ENCODE peak calls at places on chromosomes 11 and 22, in five cellular contexts. I is Panc1, P is epithelial cell of esophagus, Y is A673, T is MM.1S. L is an unnamed sample.

GRCh38 chr11:132177106-132177505 is 806.7 kb downstream of the NTM start:
- DNase-seq in Y (peak), I (no peak), P (peak), T (peak), L (peak)

GRCh38 chr11:2446590-2447252 is 1.9 kb downstream of the KCNQ1 start:
- DNase-seq in T (no peak), I (no peak), Y (no peak), P (no peak), L (no peak)

GRCh38 chr11:48210052-48210451 is 6.6 kb upstream of the OR4B1 start:
- DNase-seq in I (no peak), Y (peak), P (no peak), T (no peak), L (peak)

GRCh38 chr11:8775341-8776133 is 92.9 kb downstream of the RPL27A start:
- DNase-seq in I (no peak), Y (no peak), P (peak), T (no peak), L (no peak)

GRCh38 chr11:74771139-74771538 is 22.5 kb downstream of the RNF169 start:
- DNase-seq in Y (no peak), I (no peak), T (no peak), P (no peak), L (no peak)

GRCh38 chr22:25564979-25565677 is 653 bp downstream of the GRK3 start:
- DNase-seq in T (no peak), P (peak), I (no peak), Y (no peak), L (peak)

GRCh38 chr11:2207773-2208621 is 36.4 kb upstream of the TH start:
- DNase-seq in I (no peak), P (no peak), T (no peak), Y (no peak), L (no peak)

GRCh38 chr11:113603277-113604059 is 102.6 kb downstream of the TMPRSS5 start:
- DNase-seq in T (no peak), P (no peak), I (no peak), Y (no peak), L (no peak)

GRCh38 chr11:20609727-20610707 is 10.6 kb downstream of the SLC6A5 start:
- DNase-seq in Y (peak), P (peak), T (peak), I (peak), L (peak)

GRCh38 chr11:3016861-3017260 is 24.7 kb upstream of the NAP1L4 start:
- DNase-seq in I (no peak), P (no peak), Y (no peak), T (no peak), L (no peak)

GRCh38 chr11:19704213-19704612 is 8.4 kb upstream of the NAV2 start:
- DNase-seq in P (no peak), Y (no peak), I (no peak), T (no peak), L (no peak)

GRCh38 chr11:36057372-36058045 is 113.6 kb downstream of the LDLRAD3 start:
- DNase-seq in Y (no peak), P (no peak), I (no peak), T (no peak), L (no peak)

GRCh38 chr22:43895986-43896645 is 4.3 kb upstream of the PNPLA5 start:
- DNase-seq in Y (no peak), I (no peak), T (no peak), P (no peak), L (no peak)

GRCh38 chr22:49396817-49397216 is 430.9 kb downstream of the BRD1 start:
- DNase-seq in T (no peak), Y (no peak), P (no peak), I (no peak), L (no peak)

GRCh38 chr22:34866501-34867171 is 199.3 kb upstream of the ISX start:
- DNase-seq in T (no peak), I (no peak), P (peak), Y (no peak), L (no peak)

GRCh38 chr22:27408068-27408467 is 393.5 kb downstream of the MN1 start:
- DNase-seq in T (no peak), I (no peak), Y (no peak), P (no peak), L (no peak)

GRCh38 chr22:27406389-27406861 is 395.1 kb downstream of the MN1 start:
- DNase-seq in P (no peak), Y (no peak), I (no peak), T (no peak), L (no peak)

GRCh38 chr22:27407369-27407985 is 394.1 kb downstream of the MN1 start:
- DNase-seq in P (no peak), I (no peak), T (no peak), Y (peak), L (no peak)

GRCh38 chr22:27409299-27409698 is 392.3 kb downstream of the MN1 start:
- DNase-seq in T (no peak), I (no peak), P (peak), Y (no peak), L (no peak)

DNA sequence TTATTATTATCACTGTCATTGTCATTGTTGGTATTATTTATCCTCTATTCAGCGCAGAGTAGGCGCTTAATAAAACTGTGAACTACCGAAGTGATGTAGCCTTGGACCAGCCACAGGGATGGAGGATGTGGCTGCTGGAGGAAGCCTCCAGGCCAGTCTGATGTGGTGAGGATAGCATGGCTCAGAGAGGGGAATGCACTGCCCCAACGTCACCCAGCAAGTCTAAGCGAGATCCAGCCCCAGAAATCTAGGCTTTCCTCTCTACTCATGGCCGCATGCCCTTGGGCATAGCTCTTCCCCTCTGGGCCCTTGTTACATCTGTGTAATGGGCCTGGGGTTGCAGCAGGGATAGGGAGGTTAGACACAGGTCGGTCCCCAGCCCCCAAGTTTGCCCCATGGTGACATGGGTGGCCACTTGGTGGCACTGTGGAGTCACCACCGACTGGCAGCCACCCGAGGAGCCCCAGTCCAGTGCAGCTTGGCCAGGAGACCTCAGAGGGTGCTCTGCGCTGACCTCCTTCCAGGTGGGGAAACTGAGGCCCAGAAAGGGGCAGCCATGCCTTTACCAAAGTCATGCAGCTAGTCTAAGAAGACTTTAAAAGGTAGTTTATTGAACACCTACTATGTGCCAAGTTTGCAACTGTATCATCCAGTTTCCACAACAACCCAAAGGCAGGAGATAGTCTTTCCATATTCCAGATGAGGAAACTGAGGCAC is 395.7 kb downstream of the MN1 start:
- DNase-seq in I (no peak), Y (peak), P (peak), T (peak), L (peak)
- TF ChIP-seq CTCF in I (peak), Y (peak), P (peak), T (peak), L (peak)

GRCh38 chr11:134742228-134742612 is 330.2 kb upstream of the B3GAT1 start:
- DNase-seq in I (no peak), Y (no peak), P (no peak), T (no peak), L (no peak)
- H3K4me3 ChIP-seq in I (no peak), Y (no peak), P (no peak), T (no peak), L (no peak)

DNA sequence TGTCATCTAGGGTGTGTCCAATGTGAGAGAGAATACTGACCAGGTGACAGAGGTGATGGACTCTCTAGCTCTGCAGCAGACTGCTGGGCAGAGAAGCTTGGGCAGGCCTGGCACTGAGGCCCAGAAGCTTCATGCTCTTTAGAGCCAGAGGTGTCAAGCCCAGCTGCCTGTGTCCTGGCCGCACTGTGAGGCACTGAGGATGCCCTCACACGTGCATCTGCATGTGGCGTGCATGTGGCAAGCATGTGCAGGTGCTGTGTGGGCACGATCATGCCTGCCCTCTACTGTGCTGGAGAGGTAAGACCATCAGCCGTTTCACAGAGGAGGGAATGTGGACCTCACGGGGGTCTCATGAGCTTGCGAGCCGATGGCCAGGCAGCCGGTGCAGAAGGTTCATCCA is 15.8 kb upstream of the TXNRD2 start:
- DNase-seq in I (no peak), Y (no peak), T (no peak), P (no peak), L (no peak)
- TF ChIP-seq CTCF in I (peak), Y (peak), T (no peak), P (no peak), L (no peak)

DNA sequence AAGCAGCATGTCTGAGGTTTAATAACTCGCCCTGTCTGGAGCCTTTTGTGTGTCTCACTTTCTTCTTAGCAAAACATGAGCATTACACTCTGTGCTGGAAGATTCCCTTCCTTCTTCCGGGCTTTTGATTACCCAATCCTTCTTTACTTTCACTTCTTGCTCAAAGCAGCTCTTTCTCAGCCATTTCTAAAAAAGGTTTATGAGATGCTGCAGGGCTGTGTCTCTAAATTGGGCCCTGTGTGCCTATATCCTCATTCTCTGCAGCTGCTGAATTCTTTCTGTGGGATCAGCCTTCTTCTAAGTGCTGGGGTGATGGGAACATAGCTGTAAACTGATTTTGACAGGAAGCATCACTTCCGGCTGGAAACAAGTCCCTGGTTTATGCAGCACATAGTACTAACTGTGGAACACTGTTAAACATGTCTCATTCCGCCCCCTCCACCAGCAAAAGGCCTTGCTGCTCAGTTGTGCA is 71.8 kb downstream of the PIWIL4 start:
- DNase-seq in I (no peak), T (peak), Y (no peak), P (peak), L (no peak)
- H3K4me3 ChIP-seq in I (no peak), T (no peak), Y (no peak), P (no peak), L (no peak)

L was measured in GM12865.